ENCODE peak calls at places on chromosomes 12 and 14, in nine cellular contexts. X is AG09309, S is right atrium auricular region, T is astrocyte of the spinal cord, W is suprapubic skin, A is lung, G is upper lobe of right lung, M is GM12865, O is choroid plexus epithelial cell. B is an unnamed sample.

GRCh38 chr14:73802431-73803188 is 49.0 kb upstream of the PTGR2 start:
- DNase-seq in X (no peak), S (no peak), T (no peak), W (peak), A (no peak), G (no peak), M (no peak), O (no peak), B (no peak)

GRCh38 chr14:96727980-96728717 is 69.0 kb upstream of the VRK1 start:
- DNase-seq in X (no peak), S (no peak), T (no peak), W (no peak), A (no peak), G (no peak), M (no peak), O (no peak), B (no peak)

GRCh38 chr12:21527451-21528180 is 1.5 kb downstream of the SPX start:
- DNase-seq in X (no peak), S (no peak), T (peak), W (no peak), A (peak), G (peak), M (peak), O (peak), B (peak)

GRCh38 chr12:105300883-105301282 is 29.6 kb upstream of the C12orf75 start:
- DNase-seq in X (no peak), S (no peak), T (no peak), W (no peak), A (no peak), G (no peak), M (no peak), O (no peak), B (no peak)

GRCh38 chr12:68374315-68374982 is 42.3 kb upstream of the MDM1 start:
- DNase-seq in X (no peak), S (no peak), T (no peak), W (no peak), A (no peak), G (no peak), M (peak), O (no peak), B (no peak)

GRCh38 chr12:93803408-93803807 is 126.2 kb downstream of the CRADD start:
- DNase-seq in X (no peak), S (no peak), T (peak), W (no peak), A (no peak), G (no peak), M (no peak), O (peak), B (peak)

GRCh38 chr12:93050026-93050747 is 121.1 kb upstream of the EEA1 start:
- DNase-seq in X (peak), S (no peak), T (peak), W (no peak), A (no peak), G (no peak), M (no peak), O (peak), B (peak)

GRCh38 chr14:51867753-51868152 is 7.3 kb downstream of the GNG2 start:
- DNase-seq in X (no peak), S (no peak), T (no peak), W (no peak), A (no peak), G (no peak), M (no peak), O (no peak), B (no peak)

GRCh38 chr14:66043921-66044320 is 442.2 kb upstream of the CCDC196 start:
- DNase-seq in X (peak), S (no peak), T (no peak), W (no peak), A (no peak), G (no peak), M (no peak), O (no peak), B (no peak)

GRCh38 chr14:22598896-22599244 is 770 bp downstream of the ABHD4 start:
- DNase-seq in X (no peak), S (peak), T (peak), W (no peak), A (peak), G (no peak), M (peak), O (peak), B (no peak)

GRCh38 chr14:104115691-104116543 is 22.5 kb upstream of the KIF26A start:
- DNase-seq in X (no peak), S (no peak), T (no peak), W (peak), A (peak), G (peak), M (no peak), O (no peak), B (no peak)

GRCh38 chr12:123164222-123164621 is 13.3 kb upstream of the PITPNM2 start:
- DNase-seq in X (no peak), S (no peak), T (no peak), W (no peak), A (no peak), G (no peak), M (peak), O (no peak), B (no peak)

GRCh38 chr14:31319701-31320100 is 100.6 kb downstream of the HEATR5A start:
- DNase-seq in X (no peak), S (no peak), T (no peak), W (no peak), A (no peak), G (no peak), M (no peak), O (no peak), B (no peak)

GRCh38 chr14:29518335-29518734 is 409.3 kb downstream of the PRKD1 start:
- DNase-seq in X (no peak), S (no peak), T (peak), W (no peak), A (no peak), G (no peak), M (no peak), O (peak), B (no peak)

GRCh38 chr14:86739761-86740160 is 1209.8 kb downstream of the FLRT2 start:
- DNase-seq in X (no peak), S (no peak), T (no peak), W (no peak), A (no peak), G (no peak), M (no peak), O (no peak), B (no peak)
- H3K4me3 ChIP-seq in X (no peak), S (no peak), T (no peak), W (no peak), A (no peak), G (no peak), M (no peak), O (no peak), B (no peak)

DNA sequence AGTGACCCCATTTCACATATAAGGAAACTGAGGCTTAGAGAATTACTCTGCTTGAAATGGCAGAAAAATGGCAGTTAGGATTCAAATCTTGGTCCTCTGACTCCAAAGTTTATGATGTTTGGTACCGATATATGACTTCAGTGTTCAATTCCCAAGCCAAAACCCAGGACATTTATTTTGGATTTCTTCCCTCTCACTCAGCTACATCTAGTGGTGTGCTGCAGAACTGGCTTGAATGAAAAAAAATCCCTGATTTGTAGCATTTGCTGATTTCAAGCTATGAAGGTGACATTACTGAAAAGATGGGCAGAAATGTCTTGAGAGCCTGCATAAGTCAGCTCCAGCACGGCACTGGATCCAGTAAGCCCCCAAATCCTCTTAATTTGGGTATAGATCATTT is 106.4 kb downstream of the EFCAB11 start:
- DNase-seq in X (no peak), S (no peak), T (peak), W (no peak), A (no peak), G (no peak), M (no peak), O (peak), B (no peak)
- TF ChIP-seq CTCF in X (peak), S (no peak), T (peak), W (no peak), A (no peak), G (peak), M (peak), O (peak), B (peak)

GRCh38 chr12:31362115-31362758 is 36.3 kb upstream of the SINHCAF start:
- DNase-seq in X (no peak), S (no peak), T (no peak), W (no peak), A (no peak), G (no peak), M (peak), O (peak), B (no peak)
- H3K4me3 ChIP-seq in X (no peak), S (no peak), T (no peak), W (no peak), A (no peak), G (no peak), M (no peak), O (no peak), B (no peak)

GRCh38 chr12:52427083-52427482 is 7.1 kb downstream of the KRT75 start:
- DNase-seq in X (no peak), S (no peak), T (no peak), W (no peak), A (no peak), G (no peak), M (no peak), O (no peak), B (no peak)

GRCh38 chr12:52426034-52426433 is 8.1 kb downstream of the KRT75 start:
- DNase-seq in X (no peak), S (no peak), T (no peak), W (no peak), A (no peak), G (no peak), M (no peak), O (no peak), B (no peak)

GRCh38 chr12:52425466-52425865 is 8.7 kb downstream of the KRT75 start:
- DNase-seq in X (no peak), S (no peak), T (no peak), W (no peak), A (no peak), G (no peak), M (no peak), O (no peak), B (no peak)

GRCh38 chr12:52423661-52424503 is 10.3 kb downstream of the KRT75 start:
- DNase-seq in X (no peak), S (no peak), T (no peak), W (no peak), A (no peak), G (no peak), M (no peak), O (no peak), B (no peak)

GRCh38 chr12:52428121-52428520 is 6.0 kb downstream of the KRT75 start:
- DNase-seq in X (no peak), S (no peak), T (no peak), W (no peak), A (no peak), G (no peak), M (no peak), O (no peak), B (no peak)
- TF ChIP-seq CTCF in X (no peak), S (no peak), T (no peak), W (no peak), A (no peak), G (no peak), M (no peak), O (no peak), B (no peak)

DNA sequence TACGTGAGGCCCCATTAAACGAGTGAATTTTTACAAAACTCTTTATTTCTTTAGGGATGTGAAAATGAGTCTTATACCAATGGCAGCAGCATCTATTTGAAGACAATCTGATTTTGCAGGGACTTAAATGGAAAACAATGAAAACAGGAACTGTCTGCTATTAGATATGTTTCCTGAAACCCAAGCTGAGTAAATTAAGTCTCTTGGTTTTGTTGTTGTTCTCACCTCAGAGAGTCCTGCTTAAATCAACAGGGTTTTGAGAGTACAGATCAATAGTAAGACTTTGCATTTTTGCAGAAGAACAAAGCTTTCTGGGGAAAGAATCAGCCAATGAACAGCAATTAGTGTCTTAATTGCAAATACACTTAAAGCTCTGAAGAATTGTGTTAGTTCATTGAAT is 39.1 kb upstream of the LGR5 start:
- DNase-seq in X (no peak), S (no peak), T (no peak), W (no peak), A (no peak), G (no peak), M (peak), O (no peak), B (no peak)
- H3K4me3 ChIP-seq in X (no peak), S (no peak), T (no peak), W (no peak), A (no peak), G (no peak), M (no peak), O (no peak), B (no peak)

DNA sequence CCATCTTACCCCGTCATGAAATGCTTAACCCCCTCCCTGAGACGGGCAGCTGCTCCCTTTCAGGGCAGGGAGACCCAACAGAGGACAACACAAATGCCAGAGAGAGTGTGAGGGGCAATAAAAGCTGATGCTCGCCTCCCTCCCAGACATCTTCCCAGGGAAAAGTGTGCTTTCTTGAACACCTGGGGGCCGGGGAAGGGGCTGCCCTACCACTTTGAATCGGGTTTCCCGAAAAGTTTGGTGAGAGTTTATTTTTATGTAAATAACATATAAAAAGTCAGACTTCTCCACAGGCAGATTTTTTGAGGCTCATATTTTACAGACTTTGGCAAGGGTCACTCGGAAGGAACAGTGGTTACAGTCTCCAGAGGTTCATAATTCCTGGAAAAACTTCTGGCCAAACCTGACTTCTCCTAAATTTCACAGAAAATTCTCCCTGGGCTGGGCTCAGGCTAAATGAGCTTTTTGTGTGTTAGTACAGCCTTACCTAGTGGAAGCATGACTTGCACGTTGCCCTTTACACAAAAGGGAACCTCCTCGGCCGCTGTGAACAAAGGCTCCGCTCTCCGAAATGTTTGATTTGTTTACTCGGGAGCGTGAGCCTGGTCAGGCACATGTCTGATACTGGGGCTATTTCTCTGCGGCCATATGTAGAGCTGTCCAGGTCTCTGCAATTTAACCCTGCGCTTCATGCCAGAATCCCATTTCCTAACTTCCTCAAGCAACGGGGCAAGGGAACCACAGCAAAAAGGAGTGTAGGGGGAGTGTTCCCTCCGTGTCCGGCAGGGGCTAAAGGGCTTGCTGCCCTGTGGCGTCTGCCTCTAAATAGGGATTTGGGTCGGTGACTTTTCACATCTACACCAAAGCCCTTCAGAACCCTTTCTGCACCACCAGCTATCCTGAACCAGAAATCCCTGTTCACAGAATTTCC is 3.4 kb downstream of the RTL1 start:
- DNase-seq in X (no peak), S (peak), T (no peak), W (no peak), A (peak), G (no peak), M (no peak), O (no peak), B (no peak)
- TF ChIP-seq CTCF in X (no peak), S (no peak), T (no peak), W (no peak), A (no peak), G (no peak), M (no peak), O (no peak), B (peak)

B was measured in kidney epithelial cell.